ENCODE peak calls at places on chromosomes 13 and 19, in seven cellular contexts. H, I, G, P, V, J and E are unnamed samples. For H3K4me1, the result is how much of the 10 kb centered on the place peaks cover.

GRCh38 chr13:103772576-103772975 is 706.4 kb upstream of the SLC10A2 start:
- DNase-seq in J (no peak), H (no peak), I (no peak), V (no peak), G (no peak), P (no peak), E (no peak)

GRCh38 chr19:45636275-45636674 is 2.9 kb downstream of the EML2 start:
- DNase-seq in J (no peak), H (no peak), G (no peak), V (no peak), P (no peak), I (no peak), E (no peak)

GRCh38 chr19:45767881-45768643 is 990 bp downstream of the SIX5 start:
- DNase-seq in H (peak), I (no peak), G (peak), J (peak), V (peak), P (peak), E (peak)

GRCh38 chr13:49021953-49022352 is 46.2 kb downstream of the FNDC3A start:
- DNase-seq in H (no peak), V (no peak), P (no peak), G (no peak), I (no peak), J (no peak), E (no peak)

GRCh38 chr19:294819-295686 is 3.9 kb upstream of the PLPP2 start:
- DNase-seq in V (no peak), G (no peak), I (no peak), P (peak), J (no peak), H (no peak), E (peak)

GRCh38 chr13:24511019-24511823 is 1.4 kb downstream of the PARP4 start:
- DNase-seq in V (peak), H (no peak), I (no peak), P (peak), J (no peak), G (no peak), E (peak)

GRCh38 chr13:48902421-48902820 is 73.3 kb upstream of the FNDC3A start:
- DNase-seq in V (peak), I (no peak), J (no peak), P (no peak), G (no peak), H (no peak), E (no peak)

GRCh38 chr13:37375071-37375470 is 223.5 kb downstream of the POSTN start:
- DNase-seq in G (no peak), H (no peak), V (peak), I (no peak), P (no peak), J (no peak), E (no peak)

GRCh38 chr13:35979378-35979911 is 151.7 kb downstream of the DCLK1 start:
- DNase-seq in V (peak), H (peak), P (peak), I (peak), G (peak), J (peak), E (no peak)

GRCh38 chr13:80168089-80168850 is 172.7 kb downstream of the SPRY2 start:
- DNase-seq in I (no peak), G (no peak), J (no peak), V (peak), P (no peak), H (no peak), E (no peak)

GRCh38 chr19:33684550-33685303 is 63.0 kb downstream of the CHST8 start:
- DNase-seq in I (no peak), V (no peak), P (no peak), G (no peak), J (no peak), H (no peak), E (peak)

GRCh38 chr19:47023448-47023794 is 3.8 kb downstream of the NPAS1 start:
- DNase-seq in H (no peak), J (no peak), P (no peak), V (no peak), G (no peak), I (no peak), E (no peak)

GRCh38 chr19:18659281-18660050 is 22.6 kb downstream of the KLHL26 start:
- DNase-seq in P (no peak), G (peak), V (no peak), I (no peak), J (peak), H (peak), E (peak)

GRCh38 chr19:14322889-14323463 is 58.3 kb upstream of the ADGRE5 start:
- DNase-seq in H (no peak), P (no peak), G (no peak), V (no peak), I (no peak), J (no peak), E (no peak)

GRCh38 chr19:4327877-4328242 is 10.8 kb downstream of the STAP2 start:
- DNase-seq in V (no peak), J (no peak), H (no peak), I (no peak), G (no peak), P (no peak), E (no peak)

GRCh38 chr19:17358395-17358794 is 18.7 kb downstream of the PLVAP start:
- DNase-seq in J (peak), H (no peak), P (no peak), G (no peak), V (no peak), I (no peak), E (no peak)

GRCh38 chr19:28242317-28242927 is 970.5 kb downstream of the UQCRFS1 start:
- DNase-seq in I (no peak), H (no peak), P (peak), G (peak), J (no peak), V (peak), E (peak)

GRCh38 chr13:49855930-49856329 is 63.4 kb upstream of the KPNA3 start:
- DNase-seq in J (no peak), I (no peak), P (no peak), G (no peak), V (no peak), H (no peak), E (no peak)

GRCh38 chr19:46431824-46432223 is 3.1 kb upstream of the PNMA8C start:
- DNase-seq in G (no peak), H (no peak), V (no peak), P (no peak), I (no peak), J (no peak), E (no peak)

GRCh38 chr19:7013678-7014077 is 7.6 kb downstream of the MBD3L2B start:
- DNase-seq in G (no peak), I (no peak), H (no peak), P (no peak), J (no peak), V (peak), E (no peak)

GRCh38 chr19:51783373-51783772 is 11.6 kb upstream of the FPR3 start:
- DNase-seq in H (no peak), P (no peak), G (no peak), J (no peak), V (peak), I (no peak), E (no peak)

GRCh38 chr19:12789098-12789903 is 2.0 kb upstream of the JUNB start:
- DNase-seq in J (no peak), V (peak), P (no peak), G (peak), I (no peak), H (no peak), E (no peak)

GRCh38 chr13:46552302-46552680 is 679 bp upstream of the LRCH1 start:
- DNase-seq in I (no peak), H (no peak), G (no peak), P (peak), V (no peak), J (no peak), E (no peak)

GRCh38 chr19:54208784-54209057 is 8.1 kb downstream of the RPS9 start:
- DNase-seq in I (no peak), V (no peak), J (no peak), P (no peak), G (no peak), H (no peak), E (no peak)

GRCh38 chr19:50330365-50331078 is 1.3 kb upstream of the KCNC3 start:
- DNase-seq in I (no peak), V (no peak), J (peak), H (peak), G (peak), P (peak), E (peak)

GRCh38 chr19:3368848-3369336 is 2.5 kb downstream of the NFIC start:
- DNase-seq in G (no peak), V (peak), I (no peak), J (no peak), P (no peak), H (no peak), E (no peak)

GRCh38 chr19:49587227-49587626 is 3.8 kb upstream of the PRR12 start:
- DNase-seq in J (no peak), H (no peak), G (no peak), V (no peak), I (no peak), P (no peak), E (no peak)

GRCh38 chr19:49106648-49107135 is 7.5 kb upstream of the LIN7B start:
- DNase-seq in I (no peak), H (peak), G (no peak), V (peak), J (peak), P (peak), E (peak)

GRCh38 chr19:12786149-12786870 is 5.0 kb upstream of the JUNB start:
- DNase-seq in H (peak), G (peak), J (peak), I (peak), P (peak), V (no peak), E (peak)

GRCh38 chr13:38024431-38024830 is 154.9 kb upstream of the TRPC4 start:
- DNase-seq in V (no peak), H (no peak), I (no peak), G (no peak), P (no peak), J (no peak), E (no peak)

GRCh38 chr13:22178878-22179277 is 508.0 kb downstream of the FGF9 start:
- DNase-seq in G (no peak), P (no peak), J (no peak), I (no peak), H (no peak), V (no peak), E (no peak)

GRCh38 chr19:46132508-46133100 is 8.1 kb upstream of the IGFL3 start:
- DNase-seq in J (no peak), G (no peak), I (no peak), H (no peak), V (no peak), P (no peak), E (no peak)

GRCh38 chr13:36913463-36913862 is 6.6 kb downstream of the SMAD9 start:
- DNase-seq in H (no peak), P (no peak), J (no peak), V (no peak), I (no peak), G (no peak), E (no peak)

DNA sequence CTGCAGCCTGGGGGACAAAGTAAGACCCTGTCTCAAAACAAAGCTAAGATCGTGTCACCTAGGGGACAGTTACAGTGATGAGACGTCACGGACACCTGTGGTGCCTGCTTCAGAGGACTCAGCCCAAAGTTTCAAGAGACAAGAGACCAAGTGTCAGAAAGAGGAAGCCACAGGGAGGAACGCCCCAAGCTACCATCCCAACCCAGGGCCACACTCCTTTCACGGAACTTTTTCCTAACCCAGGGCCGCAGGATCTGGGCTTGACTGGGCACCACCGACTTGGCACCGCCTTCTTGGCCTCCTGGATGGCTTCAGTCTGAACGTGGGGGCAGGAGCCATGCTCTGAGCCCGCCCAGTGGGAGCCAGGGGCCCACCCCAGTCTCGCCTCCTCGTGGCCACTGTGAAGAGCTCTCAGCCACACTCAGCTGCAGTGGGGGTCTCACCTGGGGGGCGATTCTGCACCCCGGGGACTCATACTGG is 8.5 kb downstream of the MOB3A start:
- DNase-seq in I (no peak), G (no peak), J (no peak), H (no peak), P (peak), V (no peak), E (peak)
- H3K4me1 ChIP-seq in I (half or more), G (half or more), J (under half), H (half or more), P (under half), V (half or more), E (under half)

DNA sequence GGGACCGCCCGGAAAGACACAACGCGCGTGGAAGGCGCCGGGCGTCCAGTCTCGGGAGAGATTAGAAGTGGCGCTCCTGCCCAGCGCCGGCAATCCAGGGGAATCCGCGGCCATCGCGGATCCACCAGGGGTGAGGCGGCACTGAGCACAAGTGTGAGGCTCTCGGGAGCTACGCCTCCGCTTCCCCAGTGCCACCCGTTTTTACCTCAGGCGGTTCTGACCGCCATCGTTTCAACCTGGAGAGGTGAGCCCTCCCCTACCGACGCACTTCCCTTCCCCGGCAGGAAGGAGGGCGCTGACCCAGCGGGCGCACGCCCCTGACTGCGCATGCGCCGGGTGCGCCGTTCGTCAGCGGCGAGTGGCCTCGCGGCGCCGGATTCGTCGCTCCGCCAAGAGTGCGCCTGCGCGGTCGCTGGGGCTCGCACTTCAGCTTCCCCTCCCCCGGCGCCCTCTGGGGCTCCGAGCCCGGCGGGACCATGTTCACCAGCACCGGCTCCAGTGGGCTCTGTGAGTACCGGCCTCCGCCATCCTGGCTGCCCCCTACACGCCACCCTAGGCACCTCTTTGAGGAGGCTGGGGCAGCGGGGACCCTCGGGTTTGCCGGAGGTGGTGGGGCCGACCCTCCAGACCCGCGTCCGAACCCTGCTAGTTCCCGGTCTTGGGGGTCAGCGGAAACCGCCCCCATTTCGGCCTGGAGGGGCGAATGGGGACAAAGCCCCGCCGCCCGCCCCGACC is at the start of gene UBAC2:
- DNase-seq in J (peak), H (peak), G (peak), I (peak), V (peak), P (peak), E (peak)
- H3K4me1 ChIP-seq in J (under half), H (half or more), G (under half), I (under half), V (under half), P (under half), E (under half)

DNA sequence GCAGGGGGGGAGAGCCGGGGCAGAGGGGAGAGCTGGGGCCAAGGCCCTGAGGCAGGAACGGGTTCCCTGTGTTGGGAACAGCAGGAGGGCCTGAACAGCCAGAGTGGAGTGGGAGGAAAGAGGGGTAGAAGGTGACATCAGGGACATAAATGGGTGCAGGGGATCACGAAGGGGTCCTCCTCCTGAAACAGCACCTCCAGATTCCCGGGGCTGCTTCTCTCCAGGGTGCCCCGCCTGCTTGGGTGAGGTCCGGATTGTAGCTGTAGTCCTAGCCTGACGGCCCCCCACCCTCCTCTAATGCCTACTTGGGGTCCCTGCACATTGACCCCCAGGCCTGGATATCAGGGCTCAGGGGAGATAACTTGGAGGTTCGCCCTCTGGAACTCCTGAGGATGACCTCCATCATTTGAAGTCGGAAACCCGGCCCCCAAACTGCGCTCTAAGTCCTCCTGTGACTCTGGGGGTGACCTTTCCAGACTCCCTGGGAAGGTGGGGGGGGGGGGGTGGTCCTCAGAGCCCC is 473 bp upstream of the SCN1B start:
- DNase-seq in H (no peak), V (peak), G (no peak), I (no peak), P (no peak), J (no peak), E (peak)
- H3K4me1 ChIP-seq in H (under half), V (under half), G (under half), I (under half), P (under half), J (half or more), E (under half)

DNA sequence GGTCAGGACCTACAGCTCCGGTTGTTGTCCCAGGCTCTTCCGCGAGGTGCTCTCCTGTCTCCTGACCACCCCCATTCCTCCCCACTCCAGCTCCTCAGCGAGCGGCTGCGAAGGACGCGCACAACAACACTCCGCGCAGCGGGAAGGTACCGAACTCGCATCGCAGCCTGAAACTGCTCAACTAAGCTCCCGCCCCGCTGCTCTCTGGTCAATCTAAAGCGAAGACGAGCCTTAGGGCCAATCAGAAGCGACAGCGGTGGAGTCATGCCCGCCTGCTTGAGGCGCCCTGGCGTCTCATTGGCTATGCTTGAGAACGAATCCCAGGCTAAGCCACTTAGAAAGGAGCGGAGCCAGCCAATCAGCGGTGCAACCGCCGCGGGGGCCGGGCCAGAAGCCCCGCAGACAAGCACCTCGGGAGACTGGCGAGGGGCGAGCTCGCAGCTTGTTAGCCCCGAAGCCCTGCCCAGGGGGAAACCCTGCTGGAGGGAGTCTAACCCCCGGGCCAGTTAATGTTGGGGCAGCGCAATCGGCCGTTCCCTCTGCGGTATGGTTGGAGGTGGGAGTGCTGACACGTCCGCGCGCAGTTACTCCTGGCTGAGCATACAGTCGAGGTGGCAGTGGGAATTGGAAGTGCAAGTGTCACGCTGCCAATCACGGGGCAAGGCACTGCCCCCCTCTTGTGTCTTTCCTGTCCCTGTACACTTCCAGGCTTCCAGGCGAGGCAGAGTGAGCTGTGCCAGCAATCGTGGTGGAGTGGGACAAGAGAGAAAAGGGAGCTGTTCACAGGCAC is 1.9 kb upstream of the ZBTB32 start:
- DNase-seq in I (peak), P (peak), H (peak), G (peak), V (peak), J (peak), E (peak)
- H3K4me1 ChIP-seq in I (under half), P (under half), H (under half), G (under half), V (under half), J (under half), E (under half)